ENCODE peak calls at places on chromosome 4, in nine cellular contexts. One of them, this sample, is unnamed.

GRCh38 chr4:80498725-80499124 is 163.2 kb downstream of the CFAP299 start:
- DNase-seq in stimulated activated naive CD8-positive, alpha-beta T cell treated with anti-CD3 and anti-CD28 coated beads, Interleukin-15, Interleukin-2, amounts not matched to agents 100 U/mL and 50 U/mL, for 24 hours: no peak
- DNase-seq in activated CD4-positive, alpha-beta T cell treated with anti-CD3 and anti-CD28 coated beads, Interleukin-2, amount 50 U/mL, for 1 hour: no peak
- DNase-seq in NCI-H524 treated with DMSO at 0.1 percent for 48 hours: no peak
- DNase-seq in choroid plexus epithelial cell: no peak
- DNase-seq in CD8-positive, alpha-beta memory T cell: no peak
- DNase-seq in OCI-M1: no peak
- DNase-seq in activated CD4-positive, alpha-beta memory T cell treated with anti-CD3 and anti-CD28 coated beads for 36 hours: no peak
- DNase-seq in right lobe of liver: no peak
- DNase-seq in this sample: no peak

GRCh38 chr4:88963817-88964216 is 93.2 kb downstream of the FAM13A start:
- DNase-seq in stimulated activated naive CD8-positive, alpha-beta T cell treated with anti-CD3 and anti-CD28 coated beads, Interleukin-15, Interleukin-2, amounts not matched to agents 100 U/mL and 50 U/mL, for 24 hours: no peak
- DNase-seq in activated CD4-positive, alpha-beta T cell treated with anti-CD3 and anti-CD28 coated beads, Interleukin-2, amount 50 U/mL, for 1 hour: no peak
- DNase-seq in NCI-H524 treated with DMSO at 0.1 percent for 48 hours: no peak
- DNase-seq in choroid plexus epithelial cell: peak
- DNase-seq in CD8-positive, alpha-beta memory T cell: no peak
- DNase-seq in OCI-M1: no peak
- DNase-seq in activated CD4-positive, alpha-beta memory T cell treated with anti-CD3 and anti-CD28 coated beads for 36 hours: no peak
- DNase-seq in right lobe of liver: no peak
- DNase-seq in this sample: peak

GRCh38 chr4:24244663-24245519 is 339.5 kb downstream of the DHX15 start:
- DNase-seq in stimulated activated naive CD8-positive, alpha-beta T cell treated with anti-CD3 and anti-CD28 coated beads, Interleukin-15, Interleukin-2, amounts not matched to agents 100 U/mL and 50 U/mL, for 24 hours: no peak
- DNase-seq in activated CD4-positive, alpha-beta T cell treated with anti-CD3 and anti-CD28 coated beads, Interleukin-2, amount 50 U/mL, for 1 hour: no peak
- DNase-seq in NCI-H524 treated with DMSO at 0.1 percent for 48 hours: no peak
- DNase-seq in choroid plexus epithelial cell: no peak
- DNase-seq in CD8-positive, alpha-beta memory T cell: no peak
- DNase-seq in OCI-M1: peak
- DNase-seq in activated CD4-positive, alpha-beta memory T cell treated with anti-CD3 and anti-CD28 coated beads for 36 hours: no peak
- DNase-seq in right lobe of liver: no peak
- DNase-seq in this sample: peak

GRCh38 chr4:93139118-93139517 is 689.4 kb upstream of the ATOH1 start:
- DNase-seq in stimulated activated naive CD8-positive, alpha-beta T cell treated with anti-CD3 and anti-CD28 coated beads, Interleukin-15, Interleukin-2, amounts not matched to agents 100 U/mL and 50 U/mL, for 24 hours: no peak
- DNase-seq in activated CD4-positive, alpha-beta T cell treated with anti-CD3 and anti-CD28 coated beads, Interleukin-2, amount 50 U/mL, for 1 hour: no peak
- DNase-seq in NCI-H524 treated with DMSO at 0.1 percent for 48 hours: no peak
- DNase-seq in choroid plexus epithelial cell: no peak
- DNase-seq in CD8-positive, alpha-beta memory T cell: no peak
- DNase-seq in OCI-M1: no peak
- DNase-seq in activated CD4-positive, alpha-beta memory T cell treated with anti-CD3 and anti-CD28 coated beads for 36 hours: no peak
- DNase-seq in right lobe of liver: no peak
- DNase-seq in this sample: no peak

GRCh38 chr4:47490550-47490949 is 5.5 kb downstream of the ATP10D start:
- DNase-seq in stimulated activated naive CD8-positive, alpha-beta T cell treated with anti-CD3 and anti-CD28 coated beads, Interleukin-15, Interleukin-2, amounts not matched to agents 100 U/mL and 50 U/mL, for 24 hours: peak
- DNase-seq in activated CD4-positive, alpha-beta T cell treated with anti-CD3 and anti-CD28 coated beads, Interleukin-2, amount 50 U/mL, for 1 hour: no peak
- DNase-seq in NCI-H524 treated with DMSO at 0.1 percent for 48 hours: no peak
- DNase-seq in choroid plexus epithelial cell: peak
- DNase-seq in CD8-positive, alpha-beta memory T cell: no peak
- DNase-seq in OCI-M1: peak
- DNase-seq in activated CD4-positive, alpha-beta memory T cell treated with anti-CD3 and anti-CD28 coated beads for 36 hours: no peak
- DNase-seq in right lobe of liver: no peak
- DNase-seq in this sample: peak

GRCh38 chr4:88143504-88143903 is 14.9 kb downstream of the ABCG2 start:
- DNase-seq in stimulated activated naive CD8-positive, alpha-beta T cell treated with anti-CD3 and anti-CD28 coated beads, Interleukin-15, Interleukin-2, amounts not matched to agents 100 U/mL and 50 U/mL, for 24 hours: no peak
- DNase-seq in activated CD4-positive, alpha-beta T cell treated with anti-CD3 and anti-CD28 coated beads, Interleukin-2, amount 50 U/mL, for 1 hour: no peak
- DNase-seq in NCI-H524 treated with DMSO at 0.1 percent for 48 hours: no peak
- DNase-seq in choroid plexus epithelial cell: peak
- DNase-seq in CD8-positive, alpha-beta memory T cell: no peak
- DNase-seq in OCI-M1: no peak
- DNase-seq in activated CD4-positive, alpha-beta memory T cell treated with anti-CD3 and anti-CD28 coated beads for 36 hours: no peak
- DNase-seq in right lobe of liver: no peak
- DNase-seq in this sample: peak

GRCh38 chr4:117661673-117662072 is 372.6 kb upstream of the NDST3 start:
- DNase-seq in stimulated activated naive CD8-positive, alpha-beta T cell treated with anti-CD3 and anti-CD28 coated beads, Interleukin-15, Interleukin-2, amounts not matched to agents 100 U/mL and 50 U/mL, for 24 hours: no peak
- DNase-seq in activated CD4-positive, alpha-beta T cell treated with anti-CD3 and anti-CD28 coated beads, Interleukin-2, amount 50 U/mL, for 1 hour: no peak
- DNase-seq in NCI-H524 treated with DMSO at 0.1 percent for 48 hours: no peak
- DNase-seq in choroid plexus epithelial cell: no peak
- DNase-seq in CD8-positive, alpha-beta memory T cell: no peak
- DNase-seq in OCI-M1: no peak
- DNase-seq in activated CD4-positive, alpha-beta memory T cell treated with anti-CD3 and anti-CD28 coated beads for 36 hours: no peak
- DNase-seq in right lobe of liver: no peak
- DNase-seq in this sample: no peak

GRCh38 chr4:88251914-88252313 is 32.4 kb downstream of the PPM1K start:
- DNase-seq in stimulated activated naive CD8-positive, alpha-beta T cell treated with anti-CD3 and anti-CD28 coated beads, Interleukin-15, Interleukin-2, amounts not matched to agents 100 U/mL and 50 U/mL, for 24 hours: no peak
- DNase-seq in activated CD4-positive, alpha-beta T cell treated with anti-CD3 and anti-CD28 coated beads, Interleukin-2, amount 50 U/mL, for 1 hour: no peak
- DNase-seq in NCI-H524 treated with DMSO at 0.1 percent for 48 hours: no peak
- DNase-seq in choroid plexus epithelial cell: no peak
- DNase-seq in CD8-positive, alpha-beta memory T cell: no peak
- DNase-seq in OCI-M1: no peak
- DNase-seq in activated CD4-positive, alpha-beta memory T cell treated with anti-CD3 and anti-CD28 coated beads for 36 hours: no peak
- DNase-seq in right lobe of liver: no peak
- DNase-seq in this sample: no peak

GRCh38 chr4:165740911-165741310 is 132.1 kb upstream of the TLL1 start:
- DNase-seq in stimulated activated naive CD8-positive, alpha-beta T cell treated with anti-CD3 and anti-CD28 coated beads, Interleukin-15, Interleukin-2, amounts not matched to agents 100 U/mL and 50 U/mL, for 24 hours: no peak
- DNase-seq in activated CD4-positive, alpha-beta T cell treated with anti-CD3 and anti-CD28 coated beads, Interleukin-2, amount 50 U/mL, for 1 hour: no peak
- DNase-seq in NCI-H524 treated with DMSO at 0.1 percent for 48 hours: no peak
- DNase-seq in choroid plexus epithelial cell: no peak
- DNase-seq in CD8-positive, alpha-beta memory T cell: no peak
- DNase-seq in OCI-M1: no peak
- DNase-seq in activated CD4-positive, alpha-beta memory T cell treated with anti-CD3 and anti-CD28 coated beads for 36 hours: no peak
- DNase-seq in right lobe of liver: no peak
- DNase-seq in this sample: no peak

GRCh38 chr4:150699599-150699998 is 117.6 kb downstream of the MAB21L2 start:
- DNase-seq in stimulated activated naive CD8-positive, alpha-beta T cell treated with anti-CD3 and anti-CD28 coated beads, Interleukin-15, Interleukin-2, amounts not matched to agents 100 U/mL and 50 U/mL, for 24 hours: no peak
- DNase-seq in activated CD4-positive, alpha-beta T cell treated with anti-CD3 and anti-CD28 coated beads, Interleukin-2, amount 50 U/mL, for 1 hour: no peak
- DNase-seq in NCI-H524 treated with DMSO at 0.1 percent for 48 hours: no peak
- DNase-seq in choroid plexus epithelial cell: no peak
- DNase-seq in CD8-positive, alpha-beta memory T cell: no peak
- DNase-seq in OCI-M1: no peak
- DNase-seq in activated CD4-positive, alpha-beta memory T cell treated with anti-CD3 and anti-CD28 coated beads for 36 hours: no peak
- DNase-seq in right lobe of liver: no peak
- DNase-seq in this sample: no peak

GRCh38 chr4:113020966-113021365 is 28.5 kb upstream of the ANK2 start:
- DNase-seq in stimulated activated naive CD8-positive, alpha-beta T cell treated with anti-CD3 and anti-CD28 coated beads, Interleukin-15, Interleukin-2, amounts not matched to agents 100 U/mL and 50 U/mL, for 24 hours: no peak
- DNase-seq in activated CD4-positive, alpha-beta T cell treated with anti-CD3 and anti-CD28 coated beads, Interleukin-2, amount 50 U/mL, for 1 hour: no peak
- DNase-seq in NCI-H524 treated with DMSO at 0.1 percent for 48 hours: no peak
- DNase-seq in choroid plexus epithelial cell: peak
- DNase-seq in CD8-positive, alpha-beta memory T cell: no peak
- DNase-seq in OCI-M1: no peak
- DNase-seq in activated CD4-positive, alpha-beta memory T cell treated with anti-CD3 and anti-CD28 coated beads for 36 hours: no peak
- DNase-seq in right lobe of liver: no peak
- DNase-seq in this sample: peak

GRCh38 chr4:10808591-10808990 is 124.0 kb upstream of the CLNK start:
- DNase-seq in stimulated activated naive CD8-positive, alpha-beta T cell treated with anti-CD3 and anti-CD28 coated beads, Interleukin-15, Interleukin-2, amounts not matched to agents 100 U/mL and 50 U/mL, for 24 hours: no peak
- DNase-seq in activated CD4-positive, alpha-beta T cell treated with anti-CD3 and anti-CD28 coated beads, Interleukin-2, amount 50 U/mL, for 1 hour: no peak
- DNase-seq in NCI-H524 treated with DMSO at 0.1 percent for 48 hours: no peak
- DNase-seq in choroid plexus epithelial cell: peak
- DNase-seq in CD8-positive, alpha-beta memory T cell: no peak
- DNase-seq in OCI-M1: no peak
- DNase-seq in activated CD4-positive, alpha-beta memory T cell treated with anti-CD3 and anti-CD28 coated beads for 36 hours: no peak
- DNase-seq in right lobe of liver: no peak
- DNase-seq in this sample: no peak

GRCh38 chr4:73723029-73723428 is 17.3 kb upstream of the CXCL8 start:
- DNase-seq in stimulated activated naive CD8-positive, alpha-beta T cell treated with anti-CD3 and anti-CD28 coated beads, Interleukin-15, Interleukin-2, amounts not matched to agents 100 U/mL and 50 U/mL, for 24 hours: no peak
- DNase-seq in activated CD4-positive, alpha-beta T cell treated with anti-CD3 and anti-CD28 coated beads, Interleukin-2, amount 50 U/mL, for 1 hour: no peak
- DNase-seq in NCI-H524 treated with DMSO at 0.1 percent for 48 hours: no peak
- DNase-seq in choroid plexus epithelial cell: peak
- DNase-seq in CD8-positive, alpha-beta memory T cell: no peak
- DNase-seq in OCI-M1: no peak
- DNase-seq in activated CD4-positive, alpha-beta memory T cell treated with anti-CD3 and anti-CD28 coated beads for 36 hours: no peak
- DNase-seq in right lobe of liver: no peak
- DNase-seq in this sample: no peak

GRCh38 chr4:12956026-12956425 is 528.1 kb downstream of the RAB28 start:
- DNase-seq in stimulated activated naive CD8-positive, alpha-beta T cell treated with anti-CD3 and anti-CD28 coated beads, Interleukin-15, Interleukin-2, amounts not matched to agents 100 U/mL and 50 U/mL, for 24 hours: no peak
- DNase-seq in activated CD4-positive, alpha-beta T cell treated with anti-CD3 and anti-CD28 coated beads, Interleukin-2, amount 50 U/mL, for 1 hour: no peak
- DNase-seq in NCI-H524 treated with DMSO at 0.1 percent for 48 hours: no peak
- DNase-seq in choroid plexus epithelial cell: no peak
- DNase-seq in CD8-positive, alpha-beta memory T cell: no peak
- DNase-seq in OCI-M1: no peak
- DNase-seq in activated CD4-positive, alpha-beta memory T cell treated with anti-CD3 and anti-CD28 coated beads for 36 hours: no peak
- DNase-seq in right lobe of liver: no peak
- DNase-seq in this sample: no peak

GRCh38 chr4:30770049-30770549 is 49.9 kb downstream of the PCDH7 start:
- DNase-seq in stimulated activated naive CD8-positive, alpha-beta T cell treated with anti-CD3 and anti-CD28 coated beads, Interleukin-15, Interleukin-2, amounts not matched to agents 100 U/mL and 50 U/mL, for 24 hours: no peak
- DNase-seq in activated CD4-positive, alpha-beta T cell treated with anti-CD3 and anti-CD28 coated beads, Interleukin-2, amount 50 U/mL, for 1 hour: no peak
- DNase-seq in NCI-H524 treated with DMSO at 0.1 percent for 48 hours: no peak
- DNase-seq in choroid plexus epithelial cell: peak
- DNase-seq in CD8-positive, alpha-beta memory T cell: no peak
- DNase-seq in OCI-M1: no peak
- DNase-seq in activated CD4-positive, alpha-beta memory T cell treated with anti-CD3 and anti-CD28 coated beads for 36 hours: no peak
- DNase-seq in right lobe of liver: no peak
- DNase-seq in this sample: peak

GRCh38 chr4:112807083-112807482 is 170.1 kb downstream of the LARP7 start:
- DNase-seq in stimulated activated naive CD8-positive, alpha-beta T cell treated with anti-CD3 and anti-CD28 coated beads, Interleukin-15, Interleukin-2, amounts not matched to agents 100 U/mL and 50 U/mL, for 24 hours: no peak
- DNase-seq in activated CD4-positive, alpha-beta T cell treated with anti-CD3 and anti-CD28 coated beads, Interleukin-2, amount 50 U/mL, for 1 hour: no peak
- DNase-seq in NCI-H524 treated with DMSO at 0.1 percent for 48 hours: no peak
- DNase-seq in choroid plexus epithelial cell: no peak
- DNase-seq in CD8-positive, alpha-beta memory T cell: no peak
- DNase-seq in OCI-M1: no peak
- DNase-seq in activated CD4-positive, alpha-beta memory T cell treated with anti-CD3 and anti-CD28 coated beads for 36 hours: no peak
- DNase-seq in right lobe of liver: no peak
- DNase-seq in this sample: no peak

GRCh38 chr4:154946113-154946512 is 165.0 kb downstream of the RBM46 start:
- DNase-seq in stimulated activated naive CD8-positive, alpha-beta T cell treated with anti-CD3 and anti-CD28 coated beads, Interleukin-15, Interleukin-2, amounts not matched to agents 100 U/mL and 50 U/mL, for 24 hours: no peak
- DNase-seq in activated CD4-positive, alpha-beta T cell treated with anti-CD3 and anti-CD28 coated beads, Interleukin-2, amount 50 U/mL, for 1 hour: no peak
- DNase-seq in NCI-H524 treated with DMSO at 0.1 percent for 48 hours: no peak
- DNase-seq in choroid plexus epithelial cell: no peak
- DNase-seq in CD8-positive, alpha-beta memory T cell: no peak
- DNase-seq in OCI-M1: no peak
- DNase-seq in activated CD4-positive, alpha-beta memory T cell treated with anti-CD3 and anti-CD28 coated beads for 36 hours: no peak
- DNase-seq in right lobe of liver: no peak
- DNase-seq in this sample: no peak

GRCh38 chr4:177737387-177737965 is 295.2 kb upstream of the AGA start:
- DNase-seq in stimulated activated naive CD8-positive, alpha-beta T cell treated with anti-CD3 and anti-CD28 coated beads, Interleukin-15, Interleukin-2, amounts not matched to agents 100 U/mL and 50 U/mL, for 24 hours: no peak
- DNase-seq in activated CD4-positive, alpha-beta T cell treated with anti-CD3 and anti-CD28 coated beads, Interleukin-2, amount 50 U/mL, for 1 hour: no peak
- DNase-seq in NCI-H524 treated with DMSO at 0.1 percent for 48 hours: no peak
- DNase-seq in choroid plexus epithelial cell: no peak
- DNase-seq in CD8-positive, alpha-beta memory T cell: no peak
- DNase-seq in OCI-M1: no peak
- DNase-seq in activated CD4-positive, alpha-beta memory T cell treated with anti-CD3 and anti-CD28 coated beads for 36 hours: no peak
- DNase-seq in right lobe of liver: no peak
- DNase-seq in this sample: no peak

GRCh38 chr4:30801876-30802275 is 81.7 kb downstream of the PCDH7 start:
- DNase-seq in stimulated activated naive CD8-positive, alpha-beta T cell treated with anti-CD3 and anti-CD28 coated beads, Interleukin-15, Interleukin-2, amounts not matched to agents 100 U/mL and 50 U/mL, for 24 hours: no peak
- DNase-seq in activated CD4-positive, alpha-beta T cell treated with anti-CD3 and anti-CD28 coated beads, Interleukin-2, amount 50 U/mL, for 1 hour: no peak
- DNase-seq in NCI-H524 treated with DMSO at 0.1 percent for 48 hours: no peak
- DNase-seq in choroid plexus epithelial cell: no peak
- DNase-seq in CD8-positive, alpha-beta memory T cell: no peak
- DNase-seq in OCI-M1: no peak
- DNase-seq in activated CD4-positive, alpha-beta memory T cell treated with anti-CD3 and anti-CD28 coated beads for 36 hours: no peak
- DNase-seq in right lobe of liver: no peak
- DNase-seq in this sample: no peak

GRCh38 chr4:165403667-165404066 is 24.9 kb downstream of the CPE start:
- DNase-seq in stimulated activated naive CD8-positive, alpha-beta T cell treated with anti-CD3 and anti-CD28 coated beads, Interleukin-15, Interleukin-2, amounts not matched to agents 100 U/mL and 50 U/mL, for 24 hours: no peak
- DNase-seq in activated CD4-positive, alpha-beta T cell treated with anti-CD3 and anti-CD28 coated beads, Interleukin-2, amount 50 U/mL, for 1 hour: no peak
- DNase-seq in NCI-H524 treated with DMSO at 0.1 percent for 48 hours: no peak
- DNase-seq in choroid plexus epithelial cell: no peak
- DNase-seq in CD8-positive, alpha-beta memory T cell: no peak
- DNase-seq in OCI-M1: no peak
- DNase-seq in activated CD4-positive, alpha-beta memory T cell treated with anti-CD3 and anti-CD28 coated beads for 36 hours: no peak
- DNase-seq in right lobe of liver: no peak
- DNase-seq in this sample: no peak

GRCh38 chr4:75011131-75011795 is 78.3 kb downstream of the PARM1 start:
- DNase-seq in stimulated activated naive CD8-positive, alpha-beta T cell treated with anti-CD3 and anti-CD28 coated beads, Interleukin-15, Interleukin-2, amounts not matched to agents 100 U/mL and 50 U/mL, for 24 hours: no peak
- DNase-seq in activated CD4-positive, alpha-beta T cell treated with anti-CD3 and anti-CD28 coated beads, Interleukin-2, amount 50 U/mL, for 1 hour: no peak
- DNase-seq in NCI-H524 treated with DMSO at 0.1 percent for 48 hours: no peak
- DNase-seq in choroid plexus epithelial cell: no peak
- DNase-seq in CD8-positive, alpha-beta memory T cell: no peak
- DNase-seq in OCI-M1: no peak
- DNase-seq in activated CD4-positive, alpha-beta memory T cell treated with anti-CD3 and anti-CD28 coated beads for 36 hours: no peak
- DNase-seq in right lobe of liver: no peak
- DNase-seq in this sample: no peak

GRCh38 chr4:104915373-104915772 is 231.3 kb upstream of the TET2 start:
- DNase-seq in stimulated activated naive CD8-positive, alpha-beta T cell treated with anti-CD3 and anti-CD28 coated beads, Interleukin-15, Interleukin-2, amounts not matched to agents 100 U/mL and 50 U/mL, for 24 hours: no peak
- DNase-seq in activated CD4-positive, alpha-beta T cell treated with anti-CD3 and anti-CD28 coated beads, Interleukin-2, amount 50 U/mL, for 1 hour: no peak
- DNase-seq in NCI-H524 treated with DMSO at 0.1 percent for 48 hours: no peak
- DNase-seq in choroid plexus epithelial cell: no peak
- DNase-seq in CD8-positive, alpha-beta memory T cell: no peak
- DNase-seq in OCI-M1: no peak
- DNase-seq in activated CD4-positive, alpha-beta memory T cell treated with anti-CD3 and anti-CD28 coated beads for 36 hours: no peak
- DNase-seq in right lobe of liver: no peak
- DNase-seq in this sample: no peak

GRCh38 chr4:93897559-93897958 is 69.0 kb downstream of the ATOH1 start:
- DNase-seq in stimulated activated naive CD8-positive, alpha-beta T cell treated with anti-CD3 and anti-CD28 coated beads, Interleukin-15, Interleukin-2, amounts not matched to agents 100 U/mL and 50 U/mL, for 24 hours: no peak
- DNase-seq in activated CD4-positive, alpha-beta T cell treated with anti-CD3 and anti-CD28 coated beads, Interleukin-2, amount 50 U/mL, for 1 hour: no peak
- DNase-seq in NCI-H524 treated with DMSO at 0.1 percent for 48 hours: no peak
- DNase-seq in choroid plexus epithelial cell: peak
- DNase-seq in CD8-positive, alpha-beta memory T cell: no peak
- DNase-seq in OCI-M1: peak
- DNase-seq in activated CD4-positive, alpha-beta memory T cell treated with anti-CD3 and anti-CD28 coated beads for 36 hours: no peak
- DNase-seq in right lobe of liver: no peak
- DNase-seq in this sample: peak

GRCh38 chr4:2260336-2261109 is 1.4 kb downstream of the MXD4 start:
- DNase-seq in stimulated activated naive CD8-positive, alpha-beta T cell treated with anti-CD3 and anti-CD28 coated beads, Interleukin-15, Interleukin-2, amounts not matched to agents 100 U/mL and 50 U/mL, for 24 hours: no peak
- DNase-seq in activated CD4-positive, alpha-beta T cell treated with anti-CD3 and anti-CD28 coated beads, Interleukin-2, amount 50 U/mL, for 1 hour: no peak
- DNase-seq in NCI-H524 treated with DMSO at 0.1 percent for 48 hours: no peak
- DNase-seq in choroid plexus epithelial cell: no peak
- DNase-seq in CD8-positive, alpha-beta memory T cell: no peak
- DNase-seq in OCI-M1: no peak
- DNase-seq in activated CD4-positive, alpha-beta memory T cell treated with anti-CD3 and anti-CD28 coated beads for 36 hours: no peak
- DNase-seq in right lobe of liver: peak
- DNase-seq in this sample: no peak